ENCODE peak calls at places on chromosome 19, in four cellular contexts. B is HCT116, T is A549, E is H1. F is an unnamed sample.

GRCh38 chr19:49430678-49431329 is 5.6 kb downstream of the GFY start:
- DNase-seq in B (no peak), T (no peak), E (no peak), F (peak)

GRCh38 chr19:43667524-43668405 is 2.2 kb downstream of the PLAUR start:
- DNase-seq in B (no peak), T (no peak), E (no peak), F (no peak)

GRCh38 chr19:38303517-38304351 is at the start of gene C19orf33:
- DNase-seq in B (peak), T (peak), E (no peak), F (no peak)

GRCh38 chr19:48738557-48739399 is 1.6 kb downstream of the RASIP1 start:
- DNase-seq in B (peak), T (peak), E (peak), F (peak)

GRCh38 chr19:50477751-50478515 is 1.3 kb upstream of the GARIN5A start:
- DNase-seq in B (no peak), T (no peak), E (no peak), F (no peak)

GRCh38 chr19:35052599-35053190 is 11.2 kb downstream of the HPN start:
- DNase-seq in B (no peak), T (no peak), E (no peak), F (no peak)

GRCh38 chr19:14347999-14348889 is 33.0 kb upstream of the ADGRE5 start:
- DNase-seq in B (no peak), T (peak), E (peak), F (peak)

GRCh38 chr19:34851277-34851804 is 75.4 kb upstream of the ZNF30 start:
- DNase-seq in B (peak), T (no peak), E (no peak), F (no peak)

GRCh38 chr19:11261902-11262839 is at the start of gene DOCK6:
- DNase-seq in B (no peak), T (no peak), E (no peak), F (peak)

DNA sequence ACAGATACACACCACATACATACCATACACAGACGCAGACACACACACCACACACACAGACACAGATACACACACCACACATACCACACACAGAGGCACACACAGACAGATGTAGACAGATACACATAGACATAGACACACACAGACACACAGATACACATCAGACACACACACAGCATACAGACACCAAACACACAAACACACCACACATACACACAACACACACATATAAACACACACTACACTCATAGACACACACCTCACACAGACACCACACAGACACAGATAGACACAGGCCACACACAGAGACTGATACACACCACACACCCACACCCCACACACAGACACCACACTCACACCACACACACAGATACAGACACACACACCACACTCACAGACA is 24.9 kb upstream of the SLC7A10 start:
- DNase-seq in B (no peak), T (no peak), E (no peak), F (no peak)
- H3K4me2 ChIP-seq in B (no peak), T (no peak), E (peak), F (no peak)

GRCh38 chr19:6415592-6416190 is 8.9 kb downstream of the KHSRP start:
- DNase-seq in B (no peak), T (no peak), E (no peak), F (no peak)

GRCh38 chr19:6414793-6415591 is 9.6 kb downstream of the KHSRP start:
- DNase-seq in B (no peak), T (no peak), E (no peak), F (peak)

GRCh38 chr19:6414033-6414643 is 10.5 kb downstream of the KHSRP start:
- DNase-seq in B (no peak), T (no peak), E (no peak), F (peak)

GRCh38 chr19:6412111-6412999 is 12.3 kb downstream of the KHSRP start:
- DNase-seq in B (peak), T (no peak), E (peak), F (peak)

GRCh38 chr19:6413291-6413690 is 11.3 kb downstream of the KHSRP start:
- DNase-seq in B (no peak), T (no peak), E (no peak), F (peak)
- TF ChIP-seq MAX in B (no peak), T (no peak), E (no peak), F (no peak)

DNA sequence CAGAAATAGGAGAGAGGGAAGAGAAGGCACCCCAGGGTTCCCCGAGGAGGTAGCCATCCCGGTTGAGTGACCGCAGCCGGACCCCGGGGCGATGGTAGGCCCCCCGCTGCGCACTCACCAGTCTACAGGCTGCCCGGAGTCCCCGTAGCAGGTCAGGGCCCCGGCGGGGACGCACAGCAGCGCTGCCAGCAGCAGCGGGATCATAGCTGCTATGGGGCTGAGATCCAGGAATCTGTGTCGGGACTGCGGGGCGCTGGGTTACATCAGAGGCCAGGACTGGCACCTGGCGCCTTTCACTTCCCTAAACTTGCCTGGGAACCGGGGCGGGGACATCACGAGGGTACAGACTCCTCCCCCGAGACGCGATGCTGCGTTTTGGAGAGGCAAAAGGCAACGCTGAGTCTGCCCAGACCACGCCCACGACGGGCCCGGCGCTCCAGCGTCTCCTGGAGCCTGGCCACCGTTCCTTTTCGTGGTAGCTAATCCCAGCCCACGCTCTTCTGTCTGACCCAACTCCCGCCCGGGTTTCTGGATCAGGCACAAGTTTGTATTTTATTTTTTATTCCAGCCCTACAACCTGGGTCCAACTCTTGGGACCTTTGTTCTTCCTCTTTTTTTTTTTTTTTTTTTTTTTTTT is at the start of gene DNASE2:
- DNase-seq in B (peak), T (peak), E (peak), F (peak)
- H3K4me2 ChIP-seq in B (peak), T (peak), E (peak), F (peak)

GRCh38 chr19:2561221-2561620 is 85.3 kb downstream of the GADD45B start:
- DNase-seq in B (no peak), T (no peak), E (no peak), F (no peak)

GRCh38 chr19:2558543-2558942 is 82.6 kb downstream of the GADD45B start:
- DNase-seq in B (no peak), T (no peak), E (no peak), F (no peak)

GRCh38 chr19:2560369-2560768 is 84.4 kb downstream of the GADD45B start:
- DNase-seq in B (no peak), T (no peak), E (no peak), F (no peak)

GRCh38 chr19:2557093-2557440 is 81.1 kb downstream of the GADD45B start:
- DNase-seq in B (no peak), T (no peak), E (no peak), F (no peak)

GRCh38 chr19:2561895-2562294 is 86.0 kb downstream of the GADD45B start:
- DNase-seq in B (no peak), T (no peak), E (no peak), F (no peak)
- TF ChIP-seq MAX in B (no peak), T (no peak), E (no peak), F (no peak)

GRCh38 chr19:41860419-41861097 is 503 bp downstream of the RPS19 start:
- DNase-seq in B (no peak), T (no peak), E (no peak), F (peak)
- H3K4me2 ChIP-seq in B (peak), T (peak), E (peak), F (peak)

GRCh38 chr19:45443462-45444317 is 20.0 kb upstream of the ERCC1 start:
- DNase-seq in B (peak), T (peak), E (peak), F (peak)
- TF ChIP-seq MAX in B (no peak), T (peak), E (peak), F (peak)

GRCh38 chr19:54556194-54556593 is 17.4 kb upstream of the LILRA2 start:
- DNase-seq in B (no peak), T (no peak), E (no peak), F (no peak)
- H3K4me2 ChIP-seq in B (no peak), T (no peak), E (no peak), F (no peak)

GRCh38 chr19:18431351-18432197 is 6.4 kb downstream of the ISYNA1 start:
- DNase-seq in B (no peak), T (no peak), E (no peak), F (no peak)

GRCh38 chr19:18434411-18435184 is 3.3 kb downstream of the ISYNA1 start:
- DNase-seq in B (no peak), T (no peak), E (no peak), F (no peak)

GRCh38 chr19:18433735-18434398 is 4.1 kb downstream of the ISYNA1 start:
- DNase-seq in B (no peak), T (no peak), E (no peak), F (peak)

GRCh38 chr19:18432275-18433038 is 5.5 kb downstream of the ISYNA1 start:
- DNase-seq in B (no peak), T (no peak), E (no peak), F (no peak)

DNA sequence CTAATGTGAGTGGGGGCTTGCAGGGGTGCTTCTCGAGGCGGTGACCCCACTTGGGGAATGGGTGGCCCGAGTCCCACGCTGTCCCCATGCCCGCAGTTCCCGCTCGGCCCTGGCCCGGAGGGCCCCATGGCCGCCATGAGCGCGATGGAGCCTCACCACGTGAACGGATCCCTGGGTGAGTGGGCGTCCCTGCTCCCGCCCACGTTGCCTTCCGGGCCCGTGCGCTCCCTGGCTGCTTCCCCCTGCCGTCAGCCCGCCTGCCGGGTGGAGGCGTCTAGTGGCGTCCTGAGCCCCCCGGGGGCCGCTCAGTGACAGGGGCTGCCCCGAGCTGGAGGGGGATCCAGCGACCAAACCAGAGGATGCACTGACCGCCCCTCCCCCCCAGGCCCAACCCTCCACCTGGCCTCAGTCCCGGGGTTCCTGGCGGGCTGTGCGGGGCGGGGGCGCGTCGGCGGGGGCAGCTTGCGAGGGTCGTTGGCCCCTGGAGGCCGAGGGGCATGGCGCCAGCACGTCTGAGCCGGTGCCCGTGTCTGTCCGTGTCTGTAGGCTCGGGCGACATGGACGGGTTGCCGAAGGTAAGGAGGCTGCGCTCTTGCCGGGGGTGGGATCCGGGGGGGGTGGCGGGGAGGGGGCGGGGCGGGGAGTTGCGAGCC is 4.8 kb downstream of the ISYNA1 start:
- DNase-seq in B (no peak), T (no peak), E (no peak), F (peak)
- TF ChIP-seq MAX in B (no peak), T (no peak), E (peak), F (no peak)

GRCh38 chr19:6802336-6803035 is 30.0 kb downstream of the VAV1 start:
- DNase-seq in B (peak), T (peak), E (no peak), F (no peak)
- H3K4me2 ChIP-seq in B (peak), T (peak), E (no peak), F (no peak)

GRCh38 chr19:41521860-41522555 is 54.0 kb upstream of the CEACAM21 start:
- DNase-seq in B (no peak), T (no peak), E (no peak), F (peak)
- TF ChIP-seq MAX in B (no peak), T (no peak), E (no peak), F (no peak)